ENCODE peak calls at places on chromosomes 2 and 18, in ten cellular contexts. Z is PC-9, T is mammary epithelial cell, Q is OCI-LY7, W is ovary, G is colonic mucosa, K is Peyer's patch, D is lung, I is left ventricle myocardium inferior, R is sigmoid colon. L is an unnamed sample. For H3K4me1, the result is how much of the 10 kb centered on the place peaks cover.

GRCh38 chr2:69134546-69134945 is 121.6 kb downstream of the ANTXR1 start:
- DNase-seq in K (no peak), Z (no peak), W (no peak), R (no peak), I (no peak), T (no peak), Q (no peak), G (no peak), D (no peak), L (no peak)

GRCh38 chr2:147311058-147311429 is 533.8 kb upstream of the ACVR2A start:
- DNase-seq in I (no peak), D (no peak), R (no peak), Z (no peak), W (no peak), T (no peak), K (peak), Q (no peak), G (peak), L (no peak)

GRCh38 chr18:71105078-71105819 is 816.4 kb downstream of the SOCS6 start:
- DNase-seq in D (no peak), R (no peak), I (no peak), T (no peak), Q (no peak), K (no peak), G (no peak), Z (no peak), W (no peak), L (no peak)

GRCh38 chr2:9686061-9686460 is 55.3 kb upstream of the YWHAQ start:
- DNase-seq in W (no peak), G (no peak), I (no peak), T (no peak), K (no peak), D (no peak), R (no peak), Z (no peak), Q (no peak), L (no peak)

GRCh38 chr2:239602290-239603282 is 201.8 kb upstream of the HDAC4 start:
- DNase-seq in T (no peak), Z (no peak), R (peak), W (no peak), D (no peak), G (peak), I (no peak), K (peak), Q (no peak), L (no peak)

GRCh38 chr2:211867845-211868361 is 670.7 kb downstream of the ERBB4 start:
- DNase-seq in T (peak), R (no peak), K (no peak), Z (peak), Q (no peak), I (no peak), W (no peak), G (no peak), D (no peak), L (no peak)

GRCh38 chr2:160290590-160290989 is 90.5 kb upstream of the ITGB6 start:
- DNase-seq in R (no peak), Q (no peak), I (no peak), K (no peak), W (no peak), Z (no peak), T (no peak), D (no peak), G (no peak), L (no peak)

GRCh38 chr2:100776445-100776844 is 43.5 kb upstream of the NPAS2 start:
- DNase-seq in Z (peak), D (no peak), K (no peak), W (no peak), Q (no peak), I (no peak), T (peak), R (no peak), G (no peak), L (no peak)

GRCh38 chr18:31101148-31102019 is 837 bp downstream of the DSC2 start:
- DNase-seq in G (peak), Z (no peak), D (peak), K (peak), Q (no peak), T (peak), I (peak), R (peak), W (peak), L (peak)

GRCh38 chr2:164522561-164522981 is 98.7 kb downstream of the GRB14 start:
- DNase-seq in W (no peak), R (no peak), G (no peak), K (no peak), T (no peak), D (no peak), I (no peak), Z (no peak), Q (no peak), L (no peak)

GRCh38 chr2:157463002-157463401 is 19.1 kb upstream of the CYTIP start:
- DNase-seq in G (no peak), T (no peak), K (no peak), W (no peak), D (no peak), R (no peak), Z (no peak), Q (no peak), I (no peak), L (no peak)

GRCh38 chr2:157468931-157469708 is 25.2 kb upstream of the CYTIP start:
- DNase-seq in Q (peak), D (no peak), G (no peak), I (no peak), W (no peak), T (peak), K (peak), Z (no peak), R (no peak), L (no peak)

GRCh38 chr2:157465554-157465953 is 21.7 kb upstream of the CYTIP start:
- DNase-seq in R (no peak), I (no peak), Q (no peak), Z (no peak), T (no peak), D (no peak), W (no peak), G (no peak), K (no peak), L (no peak)

GRCh38 chr2:157470321-157470720 is 26.4 kb upstream of the CYTIP start:
- DNase-seq in W (no peak), R (no peak), K (no peak), Z (no peak), D (no peak), T (no peak), Q (peak), I (no peak), G (no peak), L (no peak)

GRCh38 chr2:157466764-157467163 is 22.9 kb upstream of the CYTIP start:
- DNase-seq in R (no peak), T (no peak), W (no peak), Q (no peak), K (no peak), Z (no peak), I (no peak), D (no peak), G (no peak), L (no peak)
- H3K4me1 ChIP-seq in R (under half), T (under half), W (under half), Q (under half), K (under half), Z (under half), I (under half), D (under half), G (under half), L (under half)

GRCh38 chr2:222052934-222053367 is 245.8 kb downstream of the PAX3 start:
- DNase-seq in G (peak), D (no peak), I (no peak), T (no peak), K (no peak), Q (no peak), R (no peak), Z (no peak), W (no peak), L (no peak)
- TF ChIP-seq CTCF in G (no peak), D (no peak), I (peak), T (peak), K (no peak), Q (peak), R (no peak), Z (peak), W (no peak), L (no peak)

GRCh38 chr2:215364157-215365155 is 52.6 kb downstream of the ATIC start:
- DNase-seq in Q (no peak), D (no peak), T (peak), W (no peak), I (no peak), Z (no peak), G (no peak), R (no peak), K (no peak), L (no peak)
- H3K4me1 ChIP-seq in Q (under half), D (under half), T (under half), W (under half), I (under half), Z (under half), G (under half), R (under half), K (under half), L (under half)

GRCh38 chr2:191012845-191013616 is 940 bp downstream of the STAT1 start:
- DNase-seq in W (no peak), D (no peak), Z (peak), Q (no peak), K (no peak), T (no peak), R (no peak), G (no peak), I (no peak), L (no peak)

GRCh38 chr2:191014653-191015020 is 666 bp upstream of the STAT1 start:
- DNase-seq in I (no peak), Q (no peak), D (no peak), Z (no peak), G (no peak), R (no peak), W (no peak), K (no peak), T (no peak), L (no peak)

GRCh38 chr2:191012346-191012745 is 1.6 kb downstream of the STAT1 start:
- DNase-seq in G (no peak), T (no peak), D (no peak), Z (no peak), Q (no peak), K (no peak), W (no peak), R (no peak), I (no peak), L (no peak)

GRCh38 chr2:191013876-191014652 is at the start of gene STAT1:
- DNase-seq in Q (peak), G (peak), R (peak), T (peak), D (peak), K (peak), Z (peak), I (peak), W (peak), L (peak)

GRCh38 chr2:191013617-191013875 is 425 bp downstream of the STAT1 start:
- DNase-seq in D (no peak), G (no peak), R (no peak), T (no peak), Q (peak), K (no peak), W (no peak), Z (no peak), I (no peak), L (no peak)
- TF ChIP-seq CTCF in D (no peak), G (no peak), R (no peak), T (no peak), Q (peak), K (no peak), W (no peak), Z (no peak), I (no peak), L (no peak)

L was measured in body of pancreas.